ENCODE peak calls at places on chromosomes 6 and 20, in seven cellular contexts. Z is neuronal stem cell, N is H1, I is IMR-90, C is mesendoderm, V is mesenchymal stem cell, M is trophoblast cell. G is an unnamed sample.

GRCh38 chr20:58264271-58264670 is 35.8 kb upstream of the ANKRD60 start:
- DNase-seq in M (no peak), N (no peak), C (no peak), V (no peak), I (no peak), Z (no peak), G (no peak)

GRCh38 chr6:53752440-53752839 is 42.4 kb upstream of the LRRC1 start:
- DNase-seq in M (no peak), V (no peak), Z (no peak), N (no peak), C (no peak), I (no peak), G (no peak)

GRCh38 chr6:99588618-99589289 is 17.9 kb upstream of the PRDM13 start:
- DNase-seq in N (peak), V (peak), Z (peak), C (peak), I (peak), M (peak), G (peak)

GRCh38 chr6:148311849-148312669 is 30.6 kb upstream of the SASH1 start:
- DNase-seq in V (peak), C (no peak), M (no peak), Z (no peak), N (no peak), I (peak), G (no peak)

GRCh38 chr20:41167481-41168253 is 30.3 kb downstream of the PLCG1 start:
- DNase-seq in I (no peak), C (no peak), M (no peak), N (no peak), V (no peak), Z (no peak), G (no peak)

GRCh38 chr6:116099036-116099435 is 1.6 kb upstream of the NT5DC1 start:
- DNase-seq in V (no peak), C (no peak), M (no peak), Z (no peak), I (no peak), N (no peak), G (no peak)

GRCh38 chr6:34534656-34535055 is 21.5 kb downstream of the SPDEF start:
- DNase-seq in M (no peak), V (no peak), Z (no peak), N (no peak), I (no peak), C (no peak), G (no peak)

GRCh38 chr6:17656092-17656491 is 50.6 kb downstream of the NUP153 start:
- DNase-seq in I (no peak), Z (no peak), N (no peak), V (peak), C (no peak), M (no peak), G (no peak)

GRCh38 chr6:169266261-169266660 is 12.6 kb upstream of the THBS2 start:
- DNase-seq in M (no peak), N (no peak), Z (no peak), V (no peak), I (no peak), C (no peak), G (no peak)

GRCh38 chr6:13711384-13711725 is 280 bp downstream of the RANBP9 start:
- DNase-seq in I (no peak), C (peak), Z (no peak), M (peak), N (no peak), V (peak), G (peak)

GRCh38 chr6:167898673-167899311 is 72.1 kb downstream of the AFDN start:
- DNase-seq in I (peak), N (no peak), V (peak), C (peak), Z (no peak), M (no peak), G (no peak)

GRCh38 chr20:3085571-3086072 is 1.1 kb upstream of the AVP start:
- DNase-seq in M (no peak), I (no peak), Z (no peak), C (no peak), N (no peak), V (no peak), G (no peak)

GRCh38 chr20:17622086-17622850 is 52.4 kb downstream of the DSTN start:
- DNase-seq in C (no peak), Z (no peak), N (no peak), I (no peak), M (no peak), V (no peak), G (no peak)

GRCh38 chr6:74731204-74731603 is 474.6 kb downstream of the COL12A1 start:
- DNase-seq in Z (no peak), M (no peak), V (peak), C (no peak), I (peak), N (no peak), G (no peak)

GRCh38 chr20:53869466-53870258 is 200.7 kb downstream of the BCAS1 start:
- DNase-seq in C (peak), M (peak), I (peak), N (no peak), Z (peak), V (peak), G (peak)

GRCh38 chr6:157717266-157717870 is 105.7 kb upstream of the SNX9 start:
- DNase-seq in Z (no peak), I (no peak), V (no peak), N (no peak), C (no peak), M (no peak), G (no peak)

GRCh38 chr6:133040025-133040838 is 200.9 kb upstream of the EYA4 start:
- DNase-seq in Z (no peak), I (peak), M (no peak), C (peak), V (peak), N (no peak), G (no peak)

GRCh38 chr6:36839819-36840379 is 655 bp upstream of the CPNE5 start:
- DNase-seq in N (peak), C (peak), V (peak), I (no peak), Z (no peak), M (no peak), G (no peak)

GRCh38 chr20:4041748-4042411 is 26.5 kb upstream of the RNF24 start:
- DNase-seq in I (peak), M (peak), C (peak), Z (no peak), N (peak), V (peak), G (no peak)

GRCh38 chr6:164396071-164397047 is 913.0 kb downstream of the C6orf118 start:
- DNase-seq in M (no peak), Z (no peak), N (no peak), C (no peak), I (no peak), V (peak), G (no peak)

GRCh38 chr6:54897462-54898189 is 51.1 kb downstream of the FAM83B start:
- DNase-seq in M (no peak), I (peak), N (no peak), C (no peak), Z (no peak), V (no peak), G (no peak)

GRCh38 chr6:135850882-135851281 is 619 bp upstream of the PDE7B start:
- DNase-seq in M (no peak), Z (no peak), C (no peak), N (no peak), V (no peak), I (no peak), G (no peak)

DNA sequence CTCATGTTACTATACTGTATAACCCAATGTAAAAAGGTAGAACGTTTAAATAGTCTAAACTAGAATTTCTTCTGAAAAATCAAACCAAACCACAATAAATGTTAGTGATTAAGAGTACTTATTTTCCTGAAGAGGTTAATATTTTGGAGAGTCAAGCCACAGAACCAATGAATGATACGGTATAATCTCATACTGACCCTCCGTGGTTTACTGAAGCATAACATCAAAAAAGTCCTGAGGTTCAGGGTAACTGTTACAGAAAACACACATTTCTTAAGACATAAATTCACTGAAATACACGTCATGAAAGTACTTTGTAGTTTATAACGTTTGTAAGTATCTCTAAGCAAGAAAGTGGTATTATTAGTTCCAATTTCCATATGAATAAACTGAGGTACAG is 28.9 kb downstream of the ESF1 start:
- DNase-seq in V (no peak), M (no peak), C (no peak), N (no peak), I (no peak), Z (no peak), G (no peak)
- H3K4ac ChIP-seq in V (no peak), M (no peak), C (no peak), N (no peak), I (no peak), Z (no peak), G (no peak)

GRCh38 chr20:35801865-35802264 is 30.1 kb downstream of the PHF20 start:
- DNase-seq in M (no peak), C (no peak), N (no peak), Z (no peak), I (no peak), V (no peak), G (no peak)

GRCh38 chr20:35807877-35808276 is 36.1 kb downstream of the PHF20 start:
- DNase-seq in I (no peak), N (no peak), V (no peak), Z (no peak), C (no peak), M (no peak), G (no peak)

GRCh38 chr20:35806075-35806474 is 34.3 kb downstream of the PHF20 start:
- DNase-seq in Z (no peak), C (no peak), N (no peak), V (no peak), M (peak), I (no peak), G (no peak)
- H3K4ac ChIP-seq in Z (no peak), C (no peak), N (no peak), V (no peak), M (no peak), I (no peak), G (no peak)

GRCh38 chr20:5731753-5732366 is 18.3 kb upstream of the SHLD1 start:
- DNase-seq in Z (no peak), N (no peak), V (no peak), I (no peak), M (no peak), C (no peak), G (no peak)
- H3K4ac ChIP-seq in Z (no peak), N (no peak), V (no peak), I (peak), M (no peak), C (no peak), G (no peak)

GRCh38 chr6:113168057-113168456 is 689.1 kb upstream of the MARCKS start:
- DNase-seq in Z (no peak), M (no peak), I (no peak), V (no peak), C (no peak), N (no peak), G (no peak)
- H3K4ac ChIP-seq in Z (no peak), M (no peak), I (no peak), V (no peak), C (no peak), N (no peak), G (no peak)

G was measured in H9.